ENCODE peak calls at places on chromosomes 7 and 10, in four cellular contexts. R is H7, T is endothelial cell of umbilical vein, E is lung microvascular endothelial cell. C is an unnamed sample.

GRCh38 chr7:116443101-116443523 is 56.4 kb upstream of the CAV2 start:
- DNase-seq in T (peak; percentile 91), R (no peak), E (peak; percentile 97), C (no peak)

GRCh38 chr7:82445226-82445625 is 1.6 kb upstream of the CACNA2D1 start:
- DNase-seq in E (no peak), T (no peak), R (peak; percentile 17), C (no peak)

GRCh38 chr10:133487085-133487484 is 33.3 kb downstream of the SCART1 start:
- DNase-seq in R (no peak), E (no peak), T (no peak), C (no peak)

GRCh38 chr7:124349443-124349842 is 316.6 kb upstream of the TMEM229A start:
- DNase-seq in R (no peak), T (no peak), E (no peak), C (no peak)

GRCh38 chr10:44335330-44336021 is 49.4 kb downstream of the CXCL12 start:
- DNase-seq in T (no peak), R (no peak), E (no peak), C (no peak)

GRCh38 chr10:128606041-128606440 is 479.8 kb upstream of the MKI67 start:
- DNase-seq in E (no peak), R (no peak), T (no peak), C (no peak)

GRCh38 chr7:33550363-33550762 is 355.0 kb upstream of the BMPER start:
- DNase-seq in E (no peak), R (no peak), T (no peak), C (no peak)

GRCh38 chr10:31926765-31927596 is 1.6 kb downstream of the ARHGAP12 start:
- DNase-seq in E (peak; percentile 12), T (peak; percentile 11), R (no peak), C (no peak)

GRCh38 chr7:73707045-73707631 is 12.3 kb downstream of the STX1A start:
- DNase-seq in R (peak; percentile 75), E (no peak), T (no peak), C (peak; percentile 77)

GRCh38 chr10:128897414-128897928 is 569.6 kb upstream of the MGMT start:
- DNase-seq in E (no peak), T (no peak), R (no peak), C (no peak)

GRCh38 chr10:116044722-116045374 is 228.2 kb downstream of the GFRA1 start:
- DNase-seq in T (no peak), E (peak; percentile 54), R (no peak), C (no peak)

GRCh38 chr10:32326119-32326518 is 20.8 kb downstream of the EPC1 start:
- DNase-seq in R (no peak), T (no peak), E (no peak), C (no peak)

GRCh38 chr7:33933611-33934281 is 28.4 kb downstream of the BMPER start:
- DNase-seq in R (no peak), T (no peak), E (no peak), C (no peak)

GRCh38 chr10:44628921-44629320 is 244.0 kb upstream of the CXCL12 start:
- DNase-seq in E (no peak), R (no peak), T (no peak), C (no peak)

GRCh38 chr7:156993925-156994235 is 16.6 kb downstream of the MNX1 start:
- DNase-seq in R (peak; percentile 63), T (no peak), E (no peak), C (no peak)

GRCh38 chr10:6511347-6511746 is 68.7 kb downstream of the PRKCQ start:
- DNase-seq in T (no peak), R (no peak), E (no peak), C (no peak)

GRCh38 chr7:103810112-103810744 is 179.2 kb downstream of the RELN start:
- DNase-seq in T (no peak), R (no peak), E (no peak), C (no peak)

GRCh38 chr10:80265740-80266512 is 23.5 kb downstream of the MAT1A start:
- DNase-seq in R (peak; percentile 74), E (no peak), T (no peak), C (no peak)

GRCh38 chr7:151925446-151926335 is 30.6 kb upstream of the GALNTL5 start:
- DNase-seq in R (no peak), E (peak; percentile 32), T (no peak), C (no peak)

GRCh38 chr10:100827819-100828743 is 82.7 kb downstream of the PAX2 start:
- DNase-seq in R (peak; percentile 91), E (no peak), T (no peak), C (peak; percentile 77)

GRCh38 chr7:92156976-92157375 is 22.0 kb downstream of the LRRD1 start:
- DNase-seq in R (no peak), T (no peak), E (no peak), C (no peak)

GRCh38 chr10:28091913-28092312 is 93.0 kb upstream of the ODAD2 start:
- DNase-seq in T (peak; percentile 62), R (no peak), E (no peak), C (no peak)

GRCh38 chr7:77765906-77766800 is 32.1 kb downstream of the TMEM60 start:
- DNase-seq in R (no peak), T (no peak), E (no peak), C (no peak)

GRCh38 chr7:85529831-85530230 is 343.0 kb upstream of the SEMA3D start:
- DNase-seq in R (no peak), T (peak; percentile 63), E (no peak), C (no peak)

GRCh38 chr7:38321967-38322366 is 48.5 kb upstream of the TARP start:
- DNase-seq in T (no peak), E (no peak), R (no peak), C (no peak)

GRCh38 chr10:93542358-93542791 is 24.1 kb upstream of the FFAR4 start:
- DNase-seq in E (peak; percentile 24), T (peak; percentile 53), R (peak; percentile 39), C (no peak)

GRCh38 chr10:43407148-43407575 is 1.8 kb downstream of the HNRNPF start:
- DNase-seq in E (peak; percentile 69), T (peak; percentile 46), R (peak; percentile 81), C (peak; percentile 77)

GRCh38 chr7:55409474-55410225 is 44.5 kb downstream of the LANCL2 start:
- DNase-seq in T (no peak), E (no peak), R (no peak), C (no peak)

GRCh38 chr10:115706482-115707076 is 566.4 kb downstream of the GFRA1 start:
- DNase-seq in R (no peak), E (peak; percentile 68), T (peak; percentile 26), C (no peak)

GRCh38 chr10:49394933-49395740 is 752 bp downstream of the DRGX start:
- DNase-seq in E (no peak), T (no peak), R (peak; percentile 85), C (no peak)

GRCh38 chr10:74913321-74913980 is 87.1 kb downstream of the KAT6B start:
- DNase-seq in T (no peak), R (no peak), E (no peak), C (no peak)

C was measured in B cell.